ENCODE peak calls at places on chromosomes 1 and 21, in four cellular contexts. One of them, this sample, is unnamed.

GRCh38 chr1:7515175-7515574 is 255.9 kb upstream of the VAMP3 start:
- DNase-seq in HEK293T: no peak
- DNase-seq in putamen: no peak
- DNase-seq in endothelial cell: no peak
- DNase-seq in this sample: no peak

GRCh38 chr1:32876341-32877210 is 5.9 kb upstream of the FNDC5 start:
- DNase-seq in endothelial cell: peak
- DNase-seq in HEK293T: peak
- DNase-seq in putamen: no peak
- DNase-seq in this sample: peak

GRCh38 chr1:158969855-158970254 is 38.5 kb downstream of the PYHIN1 start:
- DNase-seq in endothelial cell: no peak
- DNase-seq in putamen: no peak
- DNase-seq in HEK293T: no peak
- DNase-seq in this sample: no peak

GRCh38 chr1:218080818-218081217 is 204.3 kb upstream of the RRP15 start:
- DNase-seq in endothelial cell: no peak
- DNase-seq in HEK293T: no peak
- DNase-seq in putamen: no peak
- DNase-seq in this sample: peak

GRCh38 chr21:26795866-26796329 is 49.3 kb downstream of the ADAMTS1 start:
- DNase-seq in endothelial cell: no peak
- DNase-seq in HEK293T: peak
- DNase-seq in putamen: peak
- DNase-seq in this sample: no peak

GRCh38 chr1:198047913-198048312 is 108.9 kb upstream of the NEK7 start:
- DNase-seq in putamen: no peak
- DNase-seq in HEK293T: no peak
- DNase-seq in endothelial cell: no peak
- DNase-seq in this sample: no peak

GRCh38 chr1:32286763-32287162 is 5.1 kb upstream of the HDAC1 start:
- DNase-seq in endothelial cell: no peak
- DNase-seq in putamen: no peak
- DNase-seq in HEK293T: no peak
- DNase-seq in this sample: no peak

GRCh38 chr1:115596080-115596795 is 45.5 kb upstream of the VANGL1 start:
- DNase-seq in endothelial cell: no peak
- DNase-seq in HEK293T: no peak
- DNase-seq in putamen: no peak
- DNase-seq in this sample: no peak

GRCh38 chr21:45350206-45350854 is 54.6 kb upstream of the COL18A1 start:
- DNase-seq in endothelial cell: no peak
- DNase-seq in HEK293T: no peak
- DNase-seq in putamen: no peak
- DNase-seq in this sample: no peak

GRCh38 chr1:25017436-25018109 is 87.5 kb upstream of the RUNX3 start:
- DNase-seq in putamen: no peak
- DNase-seq in HEK293T: no peak
- DNase-seq in endothelial cell: no peak
- DNase-seq in this sample: no peak

GRCh38 chr1:43883321-43883720 is 50.3 kb upstream of the ARTN start:
- DNase-seq in HEK293T: no peak
- DNase-seq in endothelial cell: no peak
- DNase-seq in putamen: no peak
- DNase-seq in this sample: no peak

GRCh38 chr21:45921917-45922316 is 59.7 kb upstream of the COL6A1 start:
- DNase-seq in HEK293T: no peak
- DNase-seq in endothelial cell: no peak
- DNase-seq in putamen: no peak
- DNase-seq in this sample: no peak

GRCh38 chr21:26461500-26461899 is 111.6 kb downstream of the CYYR1 start:
- DNase-seq in HEK293T: no peak
- DNase-seq in putamen: peak
- DNase-seq in endothelial cell: no peak
- DNase-seq in this sample: no peak

GRCh38 chr1:43233631-43234030 is 36.2 kb upstream of the TMEM125 start:
- DNase-seq in putamen: no peak
- DNase-seq in HEK293T: no peak
- DNase-seq in endothelial cell: no peak
- DNase-seq in this sample: no peak

GRCh38 chr21:17819114-17819877 is at the start of gene C21orf91:
- DNase-seq in putamen: peak
- DNase-seq in HEK293T: peak
- DNase-seq in endothelial cell: peak
- DNase-seq in this sample: peak

GRCh38 chr1:199861020-199861795 is 166.3 kb upstream of the NR5A2 start:
- DNase-seq in HEK293T: no peak
- DNase-seq in putamen: no peak
- DNase-seq in endothelial cell: no peak
- DNase-seq in this sample: no peak

GRCh38 chr1:160217466-160218165 is 12.4 kb downstream of the PEA15 start:
- DNase-seq in endothelial cell: no peak
- DNase-seq in putamen: no peak
- DNase-seq in HEK293T: no peak
- DNase-seq in this sample: no peak

GRCh38 chr1:60678381-60678780 is 404.0 kb upstream of the NFIA start:
- DNase-seq in putamen: no peak
- DNase-seq in HEK293T: no peak
- DNase-seq in endothelial cell: no peak
- DNase-seq in this sample: no peak

GRCh38 chr1:27366411-27367159 is at the start of gene MAP3K6:
- DNase-seq in putamen: peak
- DNase-seq in endothelial cell: peak
- DNase-seq in HEK293T: peak
- DNase-seq in this sample: peak

GRCh38 chr1:219465247-219466093 is 147.4 kb downstream of the ZC3H11B start:
- DNase-seq in HEK293T: no peak
- DNase-seq in endothelial cell: no peak
- DNase-seq in putamen: no peak
- DNase-seq in this sample: no peak

GRCh38 chr1:30536530-30536929 is 186.9 kb downstream of the MATN1 start:
- DNase-seq in putamen: no peak
- DNase-seq in endothelial cell: no peak
- DNase-seq in HEK293T: no peak
- DNase-seq in this sample: no peak

GRCh38 chr1:109468903-109469302 is 2.6 kb downstream of the SYPL2 start:
- DNase-seq in HEK293T: no peak
- DNase-seq in putamen: no peak
- DNase-seq in endothelial cell: no peak
- DNase-seq in this sample: no peak

GRCh38 chr1:237684236-237684635 is 206.5 kb downstream of the ZP4 start:
- DNase-seq in endothelial cell: no peak
- DNase-seq in putamen: no peak
- DNase-seq in HEK293T: no peak
- DNase-seq in this sample: no peak

GRCh38 chr21:38955495-38955894 is 149.8 kb downstream of the ETS2 start:
- DNase-seq in HEK293T: no peak
- DNase-seq in endothelial cell: no peak
- DNase-seq in putamen: no peak
- DNase-seq in this sample: no peak

GRCh38 chr1:5753431-5754078 is 238.7 kb downstream of the NPHP4 start:
- DNase-seq in HEK293T: no peak
- DNase-seq in putamen: no peak
- DNase-seq in endothelial cell: no peak
- DNase-seq in this sample: no peak

GRCh38 chr1:36351222-36351977 is 28.0 kb upstream of the EVA1B start:
- DNase-seq in HEK293T: no peak
- DNase-seq in putamen: no peak
- DNase-seq in endothelial cell: no peak
- DNase-seq in this sample: no peak

GRCh38 chr1:55065649-55066048 is 26.3 kb downstream of the PCSK9 start:
- DNase-seq in putamen: no peak
- DNase-seq in HEK293T: no peak
- DNase-seq in endothelial cell: no peak
- DNase-seq in this sample: no peak

GRCh38 chr1:154176341-154176740 is 15.6 kb downstream of the TPM3 start:
- DNase-seq in endothelial cell: no peak
- DNase-seq in putamen: no peak
- DNase-seq in HEK293T: no peak
- DNase-seq in this sample: no peak

GRCh38 chr1:62621907-62622306 is 24.6 kb downstream of the ANGPTL3 start:
- DNase-seq in endothelial cell: no peak
- DNase-seq in putamen: peak
- DNase-seq in HEK293T: no peak
- DNase-seq in this sample: no peak

GRCh38 chr1:187038789-187039188 is 210.0 kb downstream of the PLA2G4A start:
- DNase-seq in HEK293T: no peak
- DNase-seq in endothelial cell: no peak
- DNase-seq in putamen: no peak
- DNase-seq in this sample: no peak

GRCh38 chr21:39141502-39141901 is 41.7 kb downstream of the PSMG1 start:
- DNase-seq in endothelial cell: no peak
- DNase-seq in HEK293T: no peak
- DNase-seq in putamen: no peak
- DNase-seq in this sample: peak

This sample was measured in SK-N-DZ.